ENCODE peak calls at places on chromosomes 13 and 19, in five cellular contexts. One of them, this sample, is unnamed.

GRCh38 chr13:38783992-38784875 is 97.4 kb downstream of the FREM2 start:
- DNase-seq in OCI-LY7: no peak
- DNase-seq in cardiac muscle cell: no peak
- DNase-seq in fibroblast of villous mesenchyme: no peak
- DNase-seq in epithelial cell of esophagus: no peak
- DNase-seq in this sample: no peak

GRCh38 chr13:106471957-106472543 is 63.4 kb downstream of the EFNB2 start:
- DNase-seq in OCI-LY7: no peak
- DNase-seq in fibroblast of villous mesenchyme: peak
- DNase-seq in epithelial cell of esophagus: peak
- DNase-seq in cardiac muscle cell: peak
- DNase-seq in this sample: peak

GRCh38 chr13:112444001-112444311 is 67.8 kb downstream of the SPACA7 start:
- DNase-seq in cardiac muscle cell: peak
- DNase-seq in fibroblast of villous mesenchyme: peak
- DNase-seq in OCI-LY7: peak
- DNase-seq in epithelial cell of esophagus: peak
- DNase-seq in this sample: peak

GRCh38 chr19:33558846-33559245 is 37.3 kb upstream of the PEPD start:
- DNase-seq in OCI-LY7: no peak
- DNase-seq in cardiac muscle cell: no peak
- DNase-seq in epithelial cell of esophagus: peak
- DNase-seq in fibroblast of villous mesenchyme: no peak
- DNase-seq in this sample: no peak

GRCh38 chr19:13404236-13404635 is 102.0 kb downstream of the CACNA1A start:
- DNase-seq in cardiac muscle cell: no peak
- DNase-seq in OCI-LY7: no peak
- DNase-seq in epithelial cell of esophagus: no peak
- DNase-seq in fibroblast of villous mesenchyme: no peak
- DNase-seq in this sample: no peak

GRCh38 chr13:87128006-87128405 is 543.2 kb upstream of the SLITRK5 start:
- DNase-seq in cardiac muscle cell: no peak
- DNase-seq in epithelial cell of esophagus: peak
- DNase-seq in fibroblast of villous mesenchyme: peak
- DNase-seq in OCI-LY7: no peak
- DNase-seq in this sample: no peak

GRCh38 chr19:49361438-49362047 is 673 bp downstream of the TEAD2 start:
- DNase-seq in fibroblast of villous mesenchyme: peak
- DNase-seq in epithelial cell of esophagus: peak
- DNase-seq in OCI-LY7: peak
- DNase-seq in cardiac muscle cell: peak
- DNase-seq in this sample: no peak

GRCh38 chr19:10006335-10006708 is 4.0 kb downstream of the COL5A3 start:
- DNase-seq in epithelial cell of esophagus: no peak
- DNase-seq in cardiac muscle cell: no peak
- DNase-seq in OCI-LY7: no peak
- DNase-seq in fibroblast of villous mesenchyme: peak
- DNase-seq in this sample: peak

GRCh38 chr19:703651-704446 is 4.9 kb upstream of the PALM start:
- DNase-seq in cardiac muscle cell: peak
- DNase-seq in fibroblast of villous mesenchyme: peak
- DNase-seq in epithelial cell of esophagus: peak
- DNase-seq in OCI-LY7: peak
- DNase-seq in this sample: peak
- H3K4me3 ChIP-seq in cardiac muscle cell: no peak
- H3K4me3 ChIP-seq in fibroblast of villous mesenchyme: peak
- H3K4me3 ChIP-seq in epithelial cell of esophagus: no peak
- H3K4me3 ChIP-seq in OCI-LY7: peak
- H3K4me3 ChIP-seq in this sample: no peak

GRCh38 chr19:3369337-3370213 is 3.2 kb downstream of the NFIC start:
- DNase-seq in cardiac muscle cell: no peak
- DNase-seq in fibroblast of villous mesenchyme: peak
- DNase-seq in OCI-LY7: no peak
- DNase-seq in epithelial cell of esophagus: peak
- DNase-seq in this sample: peak
- TF ChIP-seq CTCF in cardiac muscle cell: peak
- TF ChIP-seq CTCF in fibroblast of villous mesenchyme: no peak
- TF ChIP-seq CTCF in OCI-LY7: no peak
- TF ChIP-seq CTCF in epithelial cell of esophagus: no peak
- TF ChIP-seq CTCF in this sample: no peak

DNA sequence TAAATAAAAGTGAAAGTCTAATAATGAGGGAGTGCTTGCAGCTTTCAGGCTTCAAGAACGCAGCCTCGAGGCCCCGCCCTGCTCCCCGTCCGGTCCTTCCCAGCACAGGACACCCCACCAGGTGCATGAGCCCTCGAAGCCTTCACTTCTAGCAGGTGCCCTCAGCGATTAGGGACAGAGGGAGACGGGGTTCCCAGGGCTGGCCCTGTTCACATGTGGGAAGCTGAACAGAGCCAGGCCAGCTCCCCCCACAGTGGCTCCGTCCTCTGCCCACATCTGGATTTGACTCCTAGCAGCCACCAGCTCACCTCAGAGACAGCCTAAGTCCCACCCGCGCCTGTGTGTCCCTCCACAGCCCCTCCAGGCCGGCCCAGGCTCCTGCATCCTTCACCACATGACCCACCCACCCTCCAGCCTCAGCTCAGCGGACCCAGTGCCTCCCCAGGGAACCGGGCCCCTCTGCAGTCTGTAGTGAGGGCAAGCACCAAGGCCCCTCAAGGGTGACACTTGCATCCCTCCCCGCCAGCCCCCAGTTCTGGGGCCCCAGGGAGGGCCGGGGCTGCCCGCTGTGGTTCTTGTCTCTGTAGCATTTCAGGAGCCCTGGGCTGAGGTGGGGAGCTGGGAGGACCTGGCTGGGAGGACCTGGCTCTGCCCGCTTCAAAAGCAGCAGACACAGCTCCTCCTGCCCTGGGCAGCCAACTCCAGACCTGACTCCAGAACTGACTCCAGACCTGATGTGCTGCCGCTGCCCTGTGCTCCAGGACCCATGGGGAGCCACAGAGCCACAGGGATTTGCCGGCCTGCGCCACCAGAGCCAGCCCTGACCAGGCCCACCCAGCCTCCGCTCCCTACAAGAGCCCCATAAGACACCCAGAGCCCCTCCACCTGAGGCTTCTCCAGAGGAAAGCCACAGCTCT is 27.3 kb downstream of the GPX4 start:
- DNase-seq in OCI-LY7: peak
- DNase-seq in fibroblast of villous mesenchyme: no peak
- DNase-seq in epithelial cell of esophagus: no peak
- DNase-seq in cardiac muscle cell: no peak
- DNase-seq in this sample: peak
- H3K4me3 ChIP-seq in OCI-LY7: peak
- H3K4me3 ChIP-seq in fibroblast of villous mesenchyme: peak
- H3K4me3 ChIP-seq in epithelial cell of esophagus: peak
- H3K4me3 ChIP-seq in cardiac muscle cell: peak
- H3K4me3 ChIP-seq in this sample: peak

GRCh38 chr19:18744019-18744418 is 47.1 kb downstream of the COMP start:
- DNase-seq in fibroblast of villous mesenchyme: no peak
- DNase-seq in cardiac muscle cell: no peak
- DNase-seq in OCI-LY7: no peak
- DNase-seq in epithelial cell of esophagus: no peak
- DNase-seq in this sample: no peak

GRCh38 chr19:18742838-18743237 is 48.3 kb downstream of the COMP start:
- DNase-seq in epithelial cell of esophagus: no peak
- DNase-seq in fibroblast of villous mesenchyme: no peak
- DNase-seq in OCI-LY7: no peak
- DNase-seq in cardiac muscle cell: no peak
- DNase-seq in this sample: no peak

GRCh38 chr19:18741566-18742121 is 49.5 kb downstream of the COMP start:
- DNase-seq in cardiac muscle cell: no peak
- DNase-seq in OCI-LY7: no peak
- DNase-seq in epithelial cell of esophagus: no peak
- DNase-seq in fibroblast of villous mesenchyme: no peak
- DNase-seq in this sample: no peak

GRCh38 chr19:18742324-18742723 is 48.8 kb downstream of the COMP start:
- DNase-seq in epithelial cell of esophagus: no peak
- DNase-seq in cardiac muscle cell: no peak
- DNase-seq in fibroblast of villous mesenchyme: no peak
- DNase-seq in OCI-LY7: no peak
- DNase-seq in this sample: no peak

GRCh38 chr19:18743281-18743825 is 47.8 kb downstream of the COMP start:
- DNase-seq in OCI-LY7: no peak
- DNase-seq in epithelial cell of esophagus: peak
- DNase-seq in fibroblast of villous mesenchyme: peak
- DNase-seq in cardiac muscle cell: peak
- DNase-seq in this sample: no peak
- TF ChIP-seq CTCF in OCI-LY7: no peak
- TF ChIP-seq CTCF in epithelial cell of esophagus: no peak
- TF ChIP-seq CTCF in fibroblast of villous mesenchyme: no peak
- TF ChIP-seq CTCF in cardiac muscle cell: no peak
- TF ChIP-seq CTCF in this sample: no peak